ENCODE peak calls at places on chromosomes 4 and X, in six cellular contexts. Y is epithelial cell of proximal tubule, X is tibial artery, O is esophagus squamous epithelium, A is keratinocyte, E is AG09309. Q is an unnamed sample.

GRCh38 chr4:187908079-187908501 is 87.5 kb upstream of the ZFP42 start:
- DNase-seq in E (peak), X (no peak), A (no peak), Y (no peak), O (no peak), Q (peak)

GRCh38 chr4:1371151-1371830 is 24.3 kb downstream of the UVSSA start:
- DNase-seq in X (no peak), E (no peak), O (no peak), Y (no peak), A (no peak), Q (no peak)

GRCh38 chr4:186910385-186910784 is 186.7 kb upstream of the FAT1 start:
- DNase-seq in Y (no peak), A (no peak), X (no peak), E (no peak), O (no peak), Q (no peak)

GRCh38 chr4:142549248-142549647 is 296.9 kb downstream of the INPP4B start:
- DNase-seq in X (no peak), O (no peak), Y (no peak), E (no peak), A (peak), Q (no peak)

GRCh38 chrX:70262952-70263567 is 3.1 kb upstream of the P2RY4 start:
- DNase-seq in E (no peak), Y (no peak), X (peak), A (peak), O (no peak), Q (no peak)

GRCh38 chrX:10926906-10927305 is 184.2 kb upstream of the HCCS start:
- DNase-seq in X (no peak), O (no peak), A (no peak), E (peak), Y (no peak), Q (peak)

GRCh38 chr4:150501019-150501727 is 80.8 kb upstream of the MAB21L2 start:
- DNase-seq in O (no peak), A (peak), Y (peak), X (no peak), E (peak), Q (peak)

GRCh38 chr4:80026080-80026479 is 46.9 kb downstream of the ANTXR2 start:
- DNase-seq in E (no peak), X (no peak), O (no peak), A (no peak), Y (no peak), Q (no peak)

GRCh38 chr4:40629401-40630334 is at the start of gene RBM47:
- DNase-seq in E (no peak), Y (no peak), A (no peak), X (peak), O (no peak), Q (no peak)

GRCh38 chr4:40586729-40587128 is 42.9 kb downstream of the RBM47 start:
- DNase-seq in Y (no peak), X (peak), A (no peak), O (no peak), E (no peak), Q (no peak)

GRCh38 chr4:10898072-10898471 is 213.5 kb upstream of the CLNK start:
- DNase-seq in Y (no peak), O (no peak), E (no peak), X (no peak), A (no peak), Q (no peak)

GRCh38 chr4:151797131-151797530 is 36.3 kb upstream of the GATB start:
- DNase-seq in A (no peak), E (no peak), O (no peak), X (no peak), Y (no peak), Q (no peak)

GRCh38 chr4:7366180-7366957 is 68.4 kb downstream of the PSAPL1 start:
- DNase-seq in Y (no peak), A (no peak), O (no peak), E (no peak), X (no peak), Q (no peak)

GRCh38 chr4:164252286-164252685 is 501.6 kb upstream of the SMIM31 start:
- DNase-seq in E (no peak), Y (no peak), X (no peak), A (no peak), O (no peak), Q (no peak)

GRCh38 chr4:119632216-119632615 is 3.6 kb upstream of the PDE5A start:
- DNase-seq in O (no peak), E (no peak), X (no peak), Y (no peak), A (no peak), Q (no peak)

GRCh38 chrX:36867143-36867542 is 141.0 kb upstream of the FAM47C start:
- DNase-seq in O (no peak), X (no peak), E (no peak), Y (no peak), A (peak), Q (no peak)

GRCh38 chrX:42934020-42934701 is 156.2 kb upstream of the PPP1R2C start:
- DNase-seq in O (no peak), E (no peak), Y (no peak), X (no peak), A (no peak), Q (no peak)

GRCh38 chrX:13816899-13817298 is at the start of gene GPM6B:
- DNase-seq in E (no peak), A (no peak), X (no peak), Y (no peak), O (no peak), Q (no peak)

GRCh38 chr4:78059524-78059889 is 2.4 kb downstream of the FRAS1 start:
- DNase-seq in O (no peak), E (no peak), A (peak), X (peak), Y (no peak), Q (peak)

GRCh38 chrX:119240356-119240755 is 4.3 kb downstream of the PGRMC1 start:
- DNase-seq in O (no peak), X (no peak), Y (no peak), E (peak), A (no peak), Q (peak)

GRCh38 chrX:56802921-56803848 is 74.1 kb downstream of the NBDY start:
- DNase-seq in E (peak), X (peak), Y (no peak), O (no peak), A (no peak), Q (no peak)

GRCh38 chrX:22429704-22430103 is 157.0 kb downstream of the CBLL2 start:
- DNase-seq in O (no peak), Y (no peak), E (no peak), X (no peak), A (no peak), Q (no peak)

GRCh38 chr4:11427201-11427996 is 1.3 kb downstream of the HS3ST1 start:
- DNase-seq in Y (no peak), E (no peak), A (no peak), X (no peak), O (no peak), Q (no peak)

GRCh38 chrX:4550018-4550417 is 836.6 kb upstream of the PRKX start:
- DNase-seq in O (no peak), Y (no peak), X (no peak), E (no peak), A (no peak), Q (no peak)

GRCh38 chr4:18106620-18107019 is 85.1 kb upstream of the LCORL start:
- DNase-seq in E (no peak), X (no peak), A (no peak), O (no peak), Y (no peak), Q (no peak)

GRCh38 chrX:130079824-130080406 is 30.4 kb downstream of the ELF4 start:
- DNase-seq in X (peak), Y (peak), E (peak), O (no peak), A (no peak), Q (peak)

GRCh38 chrX:46727445-46727844 is 31.5 kb downstream of the SLC9A7 start:
- DNase-seq in X (no peak), O (no peak), Y (no peak), A (no peak), E (no peak), Q (no peak)

GRCh38 chr4:183261953-183262775 is 57.9 kb downstream of the CLDN22 start:
- DNase-seq in X (peak), E (no peak), O (peak), A (peak), Y (no peak), Q (peak)

GRCh38 chrX:90040807-90041206 is 119.1 kb downstream of the TGIF2LX start:
- DNase-seq in O (no peak), A (no peak), X (no peak), Y (no peak), E (no peak), Q (no peak)

GRCh38 chr4:159446266-159446976 is 343.5 kb downstream of the RAPGEF2 start:
- DNase-seq in Y (no peak), A (no peak), E (peak), O (no peak), X (peak), Q (peak)

GRCh38 chr4:105306158-105306781 is 159.6 kb downstream of the TET2 start:
- DNase-seq in E (no peak), Y (no peak), O (no peak), X (no peak), A (no peak), Q (no peak)

GRCh38 chr4:98341309-98341708 is 80.1 kb downstream of the RAP1GDS1 start:
- DNase-seq in X (no peak), A (no peak), Y (peak), E (peak), O (no peak), Q (no peak)

GRCh38 chr4:87644286-87644685 is 5.8 kb upstream of the DMP1 start:
- DNase-seq in O (no peak), E (no peak), Y (no peak), X (no peak), A (no peak), Q (no peak)
- TF ChIP-seq CTCF in O (no peak), E (no peak), Y (peak), X (no peak), A (no peak), Q (no peak)

DNA sequence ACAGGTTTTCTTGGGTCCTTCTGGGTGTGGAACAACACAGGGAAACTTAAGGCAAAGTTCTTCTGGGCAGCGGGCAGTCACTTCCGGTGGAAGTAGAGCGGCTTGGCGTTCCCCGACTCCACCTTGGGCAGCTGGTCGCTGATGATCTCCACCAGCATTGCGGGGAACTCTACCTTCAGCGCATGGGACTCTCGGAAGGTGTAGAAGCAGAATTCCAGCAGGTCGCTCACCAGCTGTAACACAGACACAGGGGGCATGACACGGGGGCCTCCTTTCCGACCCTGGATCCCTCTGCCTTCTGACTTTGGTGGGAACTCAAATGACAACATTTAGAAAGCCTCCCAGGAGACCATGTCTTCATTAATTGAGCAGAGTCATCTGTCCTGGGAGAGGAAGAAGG is 349.4 kb downstream of the ARHGAP10 start:
- DNase-seq in A (no peak), E (no peak), X (no peak), O (no peak), Y (no peak), Q (no peak)
- H3K4me3 ChIP-seq in A (no peak), E (no peak), X (no peak), O (no peak), Y (no peak), Q (no peak)

GRCh38 chr4:116702949-116703348 is 382.4 kb downstream of the TRAM1L1 start:
- DNase-seq in X (no peak), Y (no peak), E (no peak), O (no peak), A (no peak), Q (no peak)
- TF ChIP-seq CTCF in X (no peak), Y (peak), E (no peak), O (no peak), A (peak), Q (no peak)

GRCh38 chrX:44908838-44909237 is 35.9 kb downstream of the KDM6A start:
- DNase-seq in X (no peak), Y (no peak), A (no peak), O (no peak), E (no peak), Q (no peak)

GRCh38 chrX:44908198-44908597 is 35.2 kb downstream of the KDM6A start:
- DNase-seq in O (no peak), X (no peak), A (no peak), Y (no peak), E (peak), Q (no peak)

GRCh38 chrX:44906041-44906440 is 33.1 kb downstream of the KDM6A start:
- DNase-seq in X (no peak), E (no peak), O (no peak), Y (no peak), A (no peak), Q (no peak)

GRCh38 chrX:44904542-44905115 is 31.6 kb downstream of the KDM6A start:
- DNase-seq in Y (no peak), O (no peak), A (no peak), E (no peak), X (no peak), Q (no peak)

DNA sequence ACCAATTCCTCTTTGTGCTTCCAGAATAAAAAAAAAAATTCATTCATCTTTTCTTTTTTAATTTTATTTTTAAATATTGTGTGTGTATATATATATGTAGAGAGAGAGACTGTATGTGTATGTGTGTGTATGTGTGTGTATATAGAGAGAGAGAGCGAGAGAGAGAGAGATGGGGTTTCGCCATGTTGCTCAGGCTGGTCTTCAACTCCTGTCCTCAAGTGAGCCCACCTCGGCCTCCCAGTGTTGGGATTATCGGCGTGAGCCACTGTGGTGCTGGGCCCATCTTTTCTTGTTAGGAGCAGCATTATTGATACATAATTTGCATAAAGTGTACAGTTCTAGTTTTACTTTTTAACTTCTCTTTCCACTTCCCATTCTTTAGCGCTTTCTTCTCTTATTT is 33.6 kb downstream of the KDM6A start:
- DNase-seq in O (no peak), E (no peak), A (no peak), X (no peak), Y (no peak), Q (no peak)
- H3K4me3 ChIP-seq in O (no peak), E (no peak), A (no peak), X (no peak), Y (no peak), Q (no peak)

DNA sequence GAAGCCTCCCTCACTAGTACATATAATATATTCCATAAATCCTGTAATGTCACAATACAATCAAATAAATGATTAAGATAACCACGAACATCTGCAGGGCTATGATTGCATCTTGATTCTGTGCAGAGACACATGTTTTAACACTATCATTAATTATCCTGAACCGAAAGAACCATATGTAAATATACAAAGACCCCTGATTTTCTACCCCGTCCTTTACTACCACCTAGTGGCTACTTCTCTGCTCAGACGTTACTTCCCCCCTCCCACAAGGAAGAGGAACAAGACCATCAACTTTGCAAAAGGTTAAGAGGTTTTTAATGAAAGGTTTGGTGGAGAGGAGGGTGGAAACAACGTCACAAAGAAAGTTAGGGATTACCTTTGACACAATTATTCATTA is 134.0 kb downstream of the COL4A6 start:
- DNase-seq in E (no peak), A (no peak), O (no peak), X (no peak), Y (no peak), Q (no peak)
- TF ChIP-seq CTCF in E (no peak), A (peak), O (peak), X (peak), Y (peak), Q (no peak)

DNA sequence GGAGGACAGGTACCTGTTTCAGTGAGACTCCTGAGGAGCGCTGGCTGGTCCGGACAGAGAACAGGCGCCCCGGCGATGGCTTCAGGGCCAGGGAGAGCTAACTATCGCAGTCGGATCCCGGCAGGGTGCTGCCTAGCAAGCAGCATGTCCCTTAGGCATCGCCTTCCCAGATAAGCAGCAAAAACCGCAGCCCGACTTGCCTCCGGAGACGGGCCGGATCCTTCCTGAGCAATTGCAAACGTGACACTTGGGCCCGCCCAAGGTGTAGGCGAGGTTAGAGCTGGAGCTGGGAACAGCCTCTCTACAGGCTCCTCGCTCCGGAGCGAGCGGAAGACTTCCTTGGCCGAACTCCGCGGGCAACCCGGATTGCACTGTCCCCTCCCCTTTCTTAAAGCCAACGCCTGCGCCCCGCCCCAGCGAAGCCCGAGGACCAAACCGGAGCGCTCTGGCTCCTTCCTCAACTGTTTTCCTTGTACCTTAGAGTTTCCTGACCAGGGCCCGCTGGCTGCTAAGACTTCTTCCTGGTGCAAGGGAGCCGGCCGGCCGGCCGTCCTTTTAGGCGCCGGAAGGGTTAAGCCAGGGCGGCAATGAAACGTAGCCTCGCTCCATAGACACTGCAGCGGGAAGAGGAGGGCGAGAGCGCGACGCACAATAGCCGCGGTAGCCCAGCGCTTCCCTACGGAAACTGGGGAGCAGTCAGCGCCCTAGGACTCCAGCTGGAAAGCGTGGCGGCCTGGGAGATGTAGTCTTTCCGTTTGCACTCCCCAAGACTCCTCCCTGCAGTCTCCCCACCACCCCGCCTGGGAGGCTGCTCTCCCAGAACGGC is at the start of gene OPHN1:
- DNase-seq in O (no peak), A (no peak), E (peak), Y (no peak), X (peak), Q (no peak)
- H3K4me3 ChIP-seq in O (peak), A (peak), E (peak), Y (peak), X (peak), Q (peak)

GRCh38 chrX:77628294-77629025 is 157.6 kb downstream of the ATRX start:
- DNase-seq in O (no peak), Y (no peak), E (no peak), A (no peak), X (no peak), Q (no peak)
- TF ChIP-seq CTCF in O (no peak), Y (no peak), E (no peak), A (no peak), X (no peak), Q (no peak)

Q was measured in AG04449.